ENCODE peak calls at places on chromosomes 5 and 9, in seven cellular contexts. N is LoVo; U is fibroblast of lung; Y is activated T-helper 9 cell treated with anti-CD3 and anti-CD28 coated beads, Interleukin-2, amount 50 U/mL, for 16 hours; D is omental fat pad; F is stimulated activated CD4-positive, alpha-beta T cell treated with anti-CD3 and anti-CD28 coated beads, TNF-alpha, amount 100 ng/mL, for 24 hours; I is epithelial cell of esophagus. L is an unnamed sample.

GRCh38 chr9:84950879-84951811 is 281.6 kb downstream of the NTRK2 start:
- DNase-seq in N (no peak), U (no peak), Y (no peak), D (no peak), F (no peak), I (no peak), L (no peak)

GRCh38 chr9:1049641-1050040 is 516 bp upstream of the DMRT2 start:
- DNase-seq in N (peak; percentile 16), U (no peak), Y (no peak), D (no peak), F (no peak), I (peak; percentile 42), L (no peak)

GRCh38 chr5:177147239-177147638 is 13.7 kb downstream of the NSD1 start:
- DNase-seq in N (no peak), U (peak; percentile 54), Y (no peak), D (no peak), F (no peak), I (no peak), L (no peak)

GRCh38 chr5:131194725-131195124 is 24.0 kb downstream of the LYRM7 start:
- DNase-seq in N (no peak), U (no peak), Y (no peak), D (no peak), F (no peak), I (no peak), L (no peak)

GRCh38 chr5:67361932-67362729 is 165.5 kb upstream of the CD180 start:
- DNase-seq in N (no peak), U (peak; percentile 20), Y (no peak), D (no peak), F (no peak), I (peak; percentile 14), L (no peak)

GRCh38 chr5:30736642-30737041 is 456.8 kb upstream of the CDH6 start:
- DNase-seq in N (no peak), U (no peak), Y (no peak), D (no peak), F (no peak), I (no peak), L (no peak)

GRCh38 chr9:14151451-14151850 is 162.5 kb downstream of the NFIB start:
- DNase-seq in N (no peak), U (no peak), Y (no peak), D (no peak), F (no peak), I (no peak), L (no peak)

GRCh38 chr5:168188182-168188581 is 103.3 kb upstream of the WWC1 start:
- DNase-seq in N (no peak), U (no peak), Y (no peak), D (no peak), F (no peak), I (no peak), L (no peak)

GRCh38 chr9:85262333-85262732 is 479.4 kb downstream of the AGTPBP1 start:
- DNase-seq in N (no peak), U (no peak), Y (no peak), D (no peak), F (no peak), I (no peak), L (no peak)

GRCh38 chr9:124286292-124286931 is 28.7 kb downstream of the NEK6 start:
- DNase-seq in N (no peak), U (peak; percentile 89), Y (peak; percentile 36), D (no peak), F (peak; percentile 62), I (no peak), L (peak; percentile 55)

GRCh38 chr9:15696979-15697378 is 144.1 kb downstream of the CCDC171 start:
- DNase-seq in N (no peak), U (no peak), Y (no peak), D (no peak), F (no peak), I (no peak), L (no peak)

GRCh38 chr9:85108229-85108628 is 438.7 kb downstream of the NTRK2 start:
- DNase-seq in N (no peak), U (no peak), Y (no peak), D (no peak), F (no peak), I (no peak), L (no peak)

GRCh38 chr5:57538341-57538955 is 55.8 kb upstream of the ACTBL2 start:
- DNase-seq in N (peak; percentile 20), U (peak; percentile 24), Y (no peak), D (no peak), F (no peak), I (peak; percentile 89), L (no peak)

GRCh38 chr5:132465095-132465707 is 25.4 kb downstream of the IRF1 start:
- DNase-seq in N (no peak), U (no peak), Y (no peak), D (no peak), F (no peak), I (no peak), L (no peak)

GRCh38 chr9:80305136-80305535 is 733.4 kb downstream of the TLE4 start:
- DNase-seq in N (no peak), U (no peak), Y (no peak), D (no peak), F (no peak), I (no peak), L (no peak)